ENCODE peak calls at places on chromosome 1, in nine cellular contexts. A is hepatocyte, V is esophagus muscularis mucosa, O is upper lobe of right lung, E is adrenal gland, M is bronchial epithelial cell, X is fibroblast of mammary gland, Q is epithelial cell of esophagus, L is neural progenitor cell. J is an unnamed sample.
A peak's percentile ranks its signal among the peaks of the same experiment; 100 is the strongest.

GRCh38 chr1:109787211-109787844 is 23.6 kb upstream of the EPS8L3 start:
- DNase-seq in A (no peak), V (no peak), O (peak; percentile 40), E (no peak), M (peak; percentile 72), X (no peak), Q (peak; percentile 71), L (no peak), J (no peak)

GRCh38 chr1:61184035-61184713 is 101.8 kb downstream of the NFIA start:
- DNase-seq in A (peak; percentile 69), V (peak; percentile 97), O (peak; percentile 95), E (peak; percentile 93), M (peak; percentile 82), X (peak; percentile 93), Q (peak; percentile 87), L (no peak), J (peak; percentile 93)

GRCh38 chr1:173107696-173108095 is 57.0 kb upstream of the TNFSF18 start:
- DNase-seq in A (no peak), V (no peak), O (no peak), E (no peak), M (no peak), X (no peak), Q (no peak), L (no peak), J (no peak)

GRCh38 chr1:26799479-26800133 is 11.9 kb downstream of the PIGV start:
- DNase-seq in A (peak; percentile 47), V (no peak), O (no peak), E (peak; percentile 81), M (peak; percentile 88), X (peak; percentile 87), Q (peak; percentile 85), L (no peak), J (peak; percentile 78)

GRCh38 chr1:230827081-230827681 is 41.1 kb downstream of the C1orf198 start:
- DNase-seq in A (no peak), V (peak; percentile 92), O (no peak), E (no peak), M (no peak), X (peak; percentile 83), Q (no peak), L (no peak), J (peak; percentile 64)

GRCh38 chr1:16625497-16626408 is 12.4 kb upstream of the NBPF1 start:
- DNase-seq in A (no peak), V (no peak), O (peak; percentile 74), E (no peak), M (no peak), X (no peak), Q (no peak), L (no peak), J (no peak)

GRCh38 chr1:60541831-60542532 is 468.4 kb upstream of the C1orf87 start:
- DNase-seq in A (no peak), V (no peak), O (no peak), E (no peak), M (no peak), X (no peak), Q (no peak), L (no peak), J (no peak)

GRCh38 chr1:22376976-22377375 is 74.7 kb upstream of the ZBTB40 start:
- DNase-seq in A (no peak), V (no peak), O (no peak), E (peak; percentile 33), M (peak; percentile 22), X (peak; percentile 26), Q (peak; percentile 25), L (no peak), J (no peak)

GRCh38 chr1:202862672-202863560 is 26.0 kb downstream of the RABIF start:
- DNase-seq in A (peak; percentile 38), V (no peak), O (no peak), E (no peak), M (no peak), X (no peak), Q (no peak), L (no peak), J (no peak)

GRCh38 chr1:40383095-40383487 is 9.6 kb downstream of the SMAP2 start:
- DNase-seq in A (no peak), V (no peak), O (no peak), E (no peak), M (no peak), X (no peak), Q (no peak), L (peak; percentile 67), J (peak; percentile 20)

GRCh38 chr1:31961536-31961935 is 23.4 kb upstream of the PTP4A2 start:
- DNase-seq in A (no peak), V (no peak), O (no peak), E (no peak), M (no peak), X (no peak), Q (no peak), L (no peak), J (no peak)

GRCh38 chr1:54249798-54250497 is 50.0 kb downstream of the MRPL37 start:
- DNase-seq in A (peak; percentile 66), V (no peak), O (no peak), E (peak; percentile 86), M (no peak), X (peak; percentile 72), Q (peak; percentile 32), L (no peak), J (peak; percentile 52)

GRCh38 chr1:155873860-155874259 is 14.5 kb downstream of the SYT11 start:
- DNase-seq in A (peak; percentile 34), V (no peak), O (no peak), E (peak; percentile 21), M (peak; percentile 76), X (peak; percentile 47), Q (peak; percentile 23), L (no peak), J (peak; percentile 86)

GRCh38 chr1:9289724-9290493 is 2.8 kb upstream of the SPSB1 start:
- DNase-seq in A (peak; percentile 71), V (no peak), O (no peak), E (peak; percentile 88), M (peak; percentile 90), X (peak; percentile 96), Q (peak; percentile 91), L (no peak), J (peak; percentile 54)

GRCh38 chr1:53581476-53581875 is 122.3 kb downstream of the DMRTB1 start:
- DNase-seq in A (no peak), V (no peak), O (peak; percentile 15), E (no peak), M (no peak), X (no peak), Q (no peak), L (no peak), J (no peak)

GRCh38 chr1:1892079-1892762 is 1.3 kb upstream of the GNB1 start:
- DNase-seq in A (no peak), V (no peak), O (no peak), E (no peak), M (peak; percentile 73), X (no peak), Q (peak; percentile 78), L (no peak), J (no peak)

GRCh38 chr1:154994269-154994977 is 1.0 kb downstream of the LENEP start:
- DNase-seq in A (no peak), V (no peak), O (peak; percentile 13), E (no peak), M (no peak), X (no peak), Q (no peak), L (no peak), J (no peak)

DNA sequence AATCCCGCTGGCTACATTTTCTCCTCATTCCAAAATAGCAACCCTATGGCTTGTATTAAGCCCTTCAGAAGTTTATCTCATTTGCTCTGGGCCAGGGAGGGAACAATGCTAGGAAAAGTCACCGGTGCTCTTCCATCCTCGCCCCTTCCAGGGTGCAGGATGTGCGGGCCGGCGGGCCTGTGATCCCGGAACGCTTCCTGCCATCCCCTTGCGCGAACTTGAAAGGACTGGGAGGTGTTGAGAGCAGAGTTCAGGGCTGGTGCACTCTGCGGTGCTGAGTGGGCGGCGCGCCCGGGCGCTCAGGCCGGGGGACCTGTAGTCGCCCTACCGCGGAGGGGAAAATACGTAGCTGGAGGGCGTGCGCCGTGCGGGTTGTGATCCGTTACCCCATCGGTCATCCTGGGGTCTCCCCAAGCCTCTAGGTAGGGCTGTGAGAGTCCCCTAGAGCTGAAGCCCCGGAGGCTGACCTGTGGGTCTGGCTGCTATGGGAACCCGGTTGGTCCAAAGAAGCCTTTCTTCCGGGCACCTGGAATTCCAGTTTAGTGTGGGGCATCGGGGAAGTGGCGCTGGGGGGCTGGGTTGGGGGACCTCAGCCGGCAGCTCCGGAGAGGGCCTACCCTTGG is 13.1 kb downstream of the NR5A2 start:
- DNase-seq in A (peak; percentile 70), V (no peak), O (no peak), E (no peak), M (no peak), X (no peak), Q (no peak), L (peak; percentile 59), J (no peak)
- H3K4me3 ChIP-seq in A (peak overlapping the region; percentile 65), V (peak overlapping the region; percentile 50), O (peak overlapping the region; percentile 54), E (no peak overlapping the region), M (no peak overlapping the region), X (no peak overlapping the region), Q (no peak overlapping the region), L (peak overlapping the region; percentile 1), J (no peak overlapping the region)

GRCh38 chr1:201537028-201537427 is 1.9 kb upstream of the NAV1 start:
- DNase-seq in A (no peak), V (no peak), O (no peak), E (no peak), M (no peak), X (no peak), Q (no peak), L (no peak), J (no peak)

GRCh38 chr1:201537467-201537866 is 1.5 kb upstream of the NAV1 start:
- DNase-seq in A (no peak), V (no peak), O (no peak), E (no peak), M (no peak), X (no peak), Q (no peak), L (no peak), J (no peak)

GRCh38 chr1:201539561-201540404 is 856 bp downstream of the NAV1 start:
- DNase-seq in A (peak; percentile 71), V (no peak), O (peak; percentile 72), E (peak; percentile 47), M (no peak), X (peak; percentile 76), Q (peak; percentile 36), L (peak; percentile 73), J (peak; percentile 72)

GRCh38 chr1:201537966-201538617 is 835 bp upstream of the NAV1 start:
- DNase-seq in A (no peak), V (no peak), O (no peak), E (no peak), M (no peak), X (peak; percentile 57), Q (no peak), L (peak; percentile 38), J (no peak)

GRCh38 chr1:201538618-201539551 is at the start of gene NAV1:
- DNase-seq in A (peak; percentile 74), V (no peak), O (peak; percentile 77), E (peak; percentile 52), M (no peak), X (peak; percentile 87), Q (no peak), L (peak; percentile 86), J (peak; percentile 89)
- TF ChIP-seq CTCF in A (no peak), V (no peak), O (no peak), E (no peak), M (no peak), X (no peak), Q (no peak), L (no peak), J (no peak)

GRCh38 chr1:19976317-19977003 is 3.0 kb downstream of the PLA2G2A start:
- DNase-seq in A (no peak), V (no peak), O (no peak), E (peak; percentile 9), M (no peak), X (no peak), Q (no peak), L (no peak), J (no peak)
- H3K4me3 ChIP-seq in A (no peak overlapping the region), V (no peak overlapping the region), O (no peak overlapping the region), E (no peak overlapping the region), M (no peak overlapping the region), X (no peak overlapping the region), Q (no peak overlapping the region), L (no peak overlapping the region), J (no peak overlapping the region)

GRCh38 chr1:201463071-201463552 is 5.9 kb downstream of the PHLDA3 start:
- DNase-seq in A (peak; percentile 17), V (no peak), O (no peak), E (no peak), M (peak; percentile 51), X (peak; percentile 44), Q (peak; percentile 67), L (peak; percentile 37), J (no peak)
- TF ChIP-seq CTCF in A (no peak), V (peak; percentile 13), O (peak; percentile 33), E (no peak), M (peak; percentile 32), X (peak; percentile 38), Q (peak; percentile 38), L (peak; percentile 39), J (peak; percentile 40)

J was measured in astrocyte of the spinal cord.